ENCODE peak calls at places on chromosomes 6 and 20, in six cellular contexts. O is CD4-positive, CD25-positive, alpha-beta regulatory T cell; I is body of pancreas; M is heart left ventricle; C is GM23338; R is hepatocyte. S is an unnamed sample.

GRCh38 chr6:152271681-152272464 is 365.3 kb downstream of the SYNE1 start:
- DNase-seq in I (no peak), R (no peak), O (no peak), M (peak; percentile 57), C (no peak), S (peak; percentile 51)

GRCh38 chr20:1720226-1720625 is 62.6 kb upstream of the SIRPG start:
- DNase-seq in I (no peak), R (no peak), C (no peak), M (no peak), O (no peak), S (no peak)

GRCh38 chr6:161631676-161632194 is 357.9 kb upstream of the AGPAT4 start:
- DNase-seq in M (no peak), I (no peak), R (no peak), O (no peak), C (no peak), S (no peak)

GRCh38 chr6:46265373-46265772 is 94.6 kb upstream of the ENPP5 start:
- DNase-seq in M (no peak), R (no peak), I (no peak), O (no peak), C (no peak), S (no peak)

GRCh38 chr20:16864069-16864468 is 115.9 kb downstream of the OTOR start:
- DNase-seq in O (no peak), I (no peak), R (peak; percentile 5), C (no peak), M (no peak), S (no peak)

GRCh38 chr6:151911401-151911800 is 103.9 kb downstream of the ESR1 start:
- DNase-seq in I (no peak), R (no peak), M (no peak), O (no peak), C (no peak), S (no peak)

GRCh38 chr20:37714973-37715657 is 21.3 kb downstream of the CTNNBL1 start:
- DNase-seq in R (no peak), M (no peak), C (no peak), O (no peak), I (no peak), S (peak; percentile 66)

GRCh38 chr6:4397307-4397706 is 261.9 kb upstream of the ECI2 start:
- DNase-seq in I (no peak), R (no peak), M (no peak), C (no peak), O (no peak), S (no peak)

GRCh38 chr20:52972190-52972937 is at the start of gene TSHZ2:
- DNase-seq in I (peak; percentile 57), O (peak; percentile 20), M (peak; percentile 43), C (no peak), R (peak; percentile 51), S (peak; percentile 61)

GRCh38 chr6:118403036-118403435 is 145.1 kb upstream of the PLN start:
- DNase-seq in O (no peak), M (no peak), I (no peak), C (no peak), R (no peak), S (no peak)

GRCh38 chr6:68572525-68572924 is 62.6 kb upstream of the ADGRB3 start:
- DNase-seq in R (peak; percentile 59), O (no peak), I (peak; percentile 40), M (no peak), C (peak; percentile 88), S (peak; percentile 19)

GRCh38 chr6:37314803-37315515 is 38.8 kb upstream of the RNF8 start:
- DNase-seq in I (peak; percentile 71), R (peak; percentile 85), M (no peak), C (peak; percentile 82), O (no peak), S (peak; percentile 36)

GRCh38 chr6:40541556-40542174 is 45.5 kb downstream of the LRFN2 start:
- DNase-seq in M (no peak), R (no peak), C (no peak), I (peak; percentile 48), O (no peak), S (no peak)

GRCh38 chr6:33686981-33687975 is 24.2 kb downstream of the UQCC2 start:
- DNase-seq in R (no peak), O (no peak), M (no peak), C (no peak), I (no peak), S (no peak)

GRCh38 chr20:60993647-60994046 is 258.4 kb upstream of the CDH4 start:
- DNase-seq in R (peak; percentile 19), C (peak; percentile 11), O (no peak), M (no peak), I (no peak), S (no peak)

GRCh38 chr6:114052141-114052540 is 81.2 kb upstream of the HDAC2 start:
- DNase-seq in I (no peak), O (no peak), C (no peak), R (no peak), M (no peak), S (peak; percentile 8)

GRCh38 chr6:159525445-159526031 is 167.5 kb downstream of the SOD2 start:
- DNase-seq in O (no peak), R (no peak), I (no peak), M (no peak), C (no peak), S (no peak)

GRCh38 chr20:50701055-50701963 is 10.0 kb upstream of the RIPOR3 start:
- DNase-seq in O (no peak), R (no peak), I (no peak), M (no peak), C (no peak), S (no peak)

GRCh38 chr20:48703511-48704219 is 124.1 kb downstream of the PREX1 start:
- DNase-seq in R (no peak), C (no peak), M (no peak), O (no peak), I (no peak), S (no peak)

GRCh38 chr6:6006428-6007310 is at the start of gene NRN1:
- DNase-seq in O (no peak), C (peak; percentile 48), I (no peak), M (no peak), R (no peak), S (no peak)

GRCh38 chr6:155103816-155104366 is 108.8 kb downstream of the TIAM2 start:
- DNase-seq in O (no peak), C (peak; percentile 53), M (no peak), I (no peak), R (no peak), S (no peak)

GRCh38 chr6:26189905-26190304 is 102.7 kb downstream of the HFE start:
- DNase-seq in O (no peak), I (no peak), C (no peak), R (no peak), M (no peak), S (no peak)

GRCh38 chr6:26186652-26187051 is 99.4 kb downstream of the HFE start:
- DNase-seq in O (no peak), M (no peak), R (no peak), I (no peak), C (no peak), S (no peak)

GRCh38 chr6:26185802-26186201 is 98.6 kb downstream of the HFE start:
- DNase-seq in C (no peak), O (no peak), R (no peak), M (no peak), I (no peak), S (no peak)

GRCh38 chr6:26187292-26187691 is 100.1 kb downstream of the HFE start:
- DNase-seq in I (no peak), O (no peak), C (no peak), M (no peak), R (no peak), S (no peak)

GRCh38 chr6:26187981-26188635 is 100.9 kb downstream of the HFE start:
- DNase-seq in C (peak; percentile 83), R (peak; percentile 60), O (peak; percentile 22), I (peak; percentile 26), M (no peak), S (no peak)
- H3K27ac ChIP-seq in C (peak overlapping the region; percentile 99), R (peak overlapping the region; percentile 85), O (peak overlapping the region; percentile 90), I (peak overlapping the region; percentile 66), M (peak overlapping the region; percentile 84), S (peak overlapping the region; percentile 92)

DNA sequence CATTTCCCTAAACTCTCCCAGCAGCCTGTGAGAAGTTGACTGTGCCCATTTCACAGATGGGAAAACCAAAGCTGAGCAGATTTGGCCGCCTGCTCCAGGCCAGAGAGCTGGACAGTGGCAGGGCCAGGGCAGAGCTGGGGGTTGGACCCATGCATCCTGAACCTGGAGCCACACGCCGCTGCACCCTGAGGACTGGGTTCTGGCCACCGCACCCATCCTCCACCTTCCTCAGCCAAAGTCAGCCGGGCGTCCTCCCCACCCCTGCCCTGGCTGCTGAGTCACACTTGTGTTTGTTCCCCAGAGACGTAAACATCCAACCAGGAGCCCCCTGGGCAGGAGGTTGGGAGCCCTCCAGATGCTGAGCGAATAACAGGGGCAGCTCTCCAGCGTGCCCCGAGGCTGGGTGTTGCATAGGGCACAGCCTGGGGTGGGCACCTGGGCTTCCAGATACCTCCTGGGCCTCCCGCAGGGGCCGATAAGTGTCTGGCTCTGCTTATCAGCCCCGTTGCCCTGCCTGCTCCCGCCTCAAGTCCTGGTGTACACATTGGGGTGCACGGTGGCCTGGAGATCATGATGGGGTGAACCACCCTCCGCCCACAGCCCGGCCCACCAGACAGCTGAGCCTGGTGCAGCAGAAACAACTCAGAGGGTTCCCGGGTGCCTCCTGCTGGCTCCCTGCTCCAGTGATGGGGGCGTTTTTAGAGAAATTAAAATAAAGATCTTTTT is 23.8 kb downstream of the RBM38 start:
- DNase-seq in M (no peak), I (no peak), C (no peak), R (no peak), O (no peak), S (no peak)
- H3K27ac ChIP-seq in M (no peak overlapping the region), I (no peak overlapping the region), C (no peak overlapping the region), R (no peak overlapping the region), O (no peak overlapping the region), S (no peak overlapping the region)

GRCh38 chr6:156952401-156952800 is 175.2 kb downstream of the ARID1B start:
- DNase-seq in O (no peak), C (no peak), I (no peak), R (no peak), M (no peak), S (no peak)
- H3K27ac ChIP-seq in O (no peak overlapping the region), C (no peak overlapping the region), I (no peak overlapping the region), R (peak overlapping the region; percentile 47), M (no peak overlapping the region), S (peak overlapping the region; percentile 76)

GRCh38 chr6:14618759-14619418 is 501.3 kb downstream of the CD83 start:
- DNase-seq in O (no peak), R (no peak), C (no peak), M (no peak), I (no peak), S (no peak)
- H3K27ac ChIP-seq in O (no peak overlapping the region), R (no peak overlapping the region), C (no peak overlapping the region), M (no peak overlapping the region), I (no peak overlapping the region), S (no peak overlapping the region)

S was measured in RWPE1.